ENCODE peak calls at places on chromosomes 5 and 9, in six cellular contexts. One of them, this sample, is unnamed.

GRCh38 chr5:138469540-138470321 is 4.5 kb downstream of the EGR1 start:
- DNase-seq in germinal center: no peak
- DNase-seq in substantia nigra: no peak
- DNase-seq in GM20000: no peak
- DNase-seq in SHP77 treated with DMSO at 0.1 percent for 48 hours: no peak
- DNase-seq in AG20443: peak
- DNase-seq in this sample: peak

GRCh38 chr5:126967808-126968466 is 62.4 kb downstream of the MARCHF3 start:
- DNase-seq in AG20443: no peak
- DNase-seq in GM20000: no peak
- DNase-seq in substantia nigra: no peak
- DNase-seq in germinal center: no peak
- DNase-seq in SHP77 treated with DMSO at 0.1 percent for 48 hours: no peak
- DNase-seq in this sample: no peak

GRCh38 chr9:109730228-109730627 is 49.8 kb upstream of the PALM2AKAP2 start:
- DNase-seq in AG20443: no peak
- DNase-seq in SHP77 treated with DMSO at 0.1 percent for 48 hours: no peak
- DNase-seq in substantia nigra: no peak
- DNase-seq in germinal center: no peak
- DNase-seq in GM20000: no peak
- DNase-seq in this sample: no peak

GRCh38 chr9:76687861-76688374 is 76.3 kb upstream of the PCA3 start:
- DNase-seq in GM20000: no peak
- DNase-seq in SHP77 treated with DMSO at 0.1 percent for 48 hours: no peak
- DNase-seq in substantia nigra: no peak
- DNase-seq in AG20443: peak
- DNase-seq in germinal center: no peak
- DNase-seq in this sample: peak

GRCh38 chr5:76299592-76299991 is 103.5 kb upstream of the IQGAP2 start:
- DNase-seq in GM20000: no peak
- DNase-seq in germinal center: no peak
- DNase-seq in substantia nigra: no peak
- DNase-seq in AG20443: no peak
- DNase-seq in SHP77 treated with DMSO at 0.1 percent for 48 hours: no peak
- DNase-seq in this sample: no peak

GRCh38 chr9:105651806-105652205 is 10.5 kb upstream of the TAL2 start:
- DNase-seq in SHP77 treated with DMSO at 0.1 percent for 48 hours: no peak
- DNase-seq in AG20443: no peak
- DNase-seq in germinal center: no peak
- DNase-seq in GM20000: no peak
- DNase-seq in substantia nigra: no peak
- DNase-seq in this sample: no peak

GRCh38 chr9:93813221-93813620 is 141.9 kb downstream of the BARX1 start:
- DNase-seq in SHP77 treated with DMSO at 0.1 percent for 48 hours: no peak
- DNase-seq in germinal center: no peak
- DNase-seq in AG20443: peak
- DNase-seq in substantia nigra: no peak
- DNase-seq in GM20000: peak
- DNase-seq in this sample: no peak

GRCh38 chr5:87411586-87412416 is 929 bp downstream of the CCNH start:
- DNase-seq in AG20443: peak
- DNase-seq in GM20000: no peak
- DNase-seq in substantia nigra: peak
- DNase-seq in germinal center: peak
- DNase-seq in SHP77 treated with DMSO at 0.1 percent for 48 hours: no peak
- DNase-seq in this sample: peak

GRCh38 chr5:153678617-153679329 is 188.3 kb downstream of the GRIA1 start:
- DNase-seq in germinal center: no peak
- DNase-seq in AG20443: no peak
- DNase-seq in SHP77 treated with DMSO at 0.1 percent for 48 hours: no peak
- DNase-seq in substantia nigra: no peak
- DNase-seq in GM20000: no peak
- DNase-seq in this sample: no peak

GRCh38 chr5:142590451-142591240 is 95.2 kb downstream of the FGF1 start:
- DNase-seq in substantia nigra: no peak
- DNase-seq in germinal center: no peak
- DNase-seq in GM20000: no peak
- DNase-seq in AG20443: no peak
- DNase-seq in SHP77 treated with DMSO at 0.1 percent for 48 hours: no peak
- DNase-seq in this sample: no peak

GRCh38 chr5:98470747-98471146 is 302.7 kb upstream of the RGMB start:
- DNase-seq in germinal center: no peak
- DNase-seq in substantia nigra: no peak
- DNase-seq in GM20000: no peak
- DNase-seq in SHP77 treated with DMSO at 0.1 percent for 48 hours: no peak
- DNase-seq in AG20443: no peak
- DNase-seq in this sample: no peak

GRCh38 chr5:61926911-61927310 is 379.1 kb upstream of the KIF2A start:
- DNase-seq in AG20443: no peak
- DNase-seq in substantia nigra: no peak
- DNase-seq in GM20000: no peak
- DNase-seq in germinal center: no peak
- DNase-seq in SHP77 treated with DMSO at 0.1 percent for 48 hours: no peak
- DNase-seq in this sample: no peak